ENCODE peak calls at places on chromosomes 13 and 19, in nine cellular contexts. One of them, this sample, is unnamed. For H3K36me3, the result is how much of the 10 kb centered on the place peaks cover.

GRCh38 chr19:44748426-44749254 is at the start of gene BCL3:
- DNase-seq in colonic mucosa: peak
- DNase-seq in astrocyte: no peak
- DNase-seq in tibial artery: peak
- DNase-seq in neural progenitor cell: peak
- DNase-seq in H1: no peak
- DNase-seq in esophagus muscularis mucosa: no peak
- DNase-seq in suprapubic skin: no peak
- DNase-seq in left ventricle myocardium inferior: peak
- DNase-seq in this sample: no peak

GRCh38 chr13:28575200-28575599 is 80.3 kb upstream of the FLT1 start:
- DNase-seq in colonic mucosa: peak
- DNase-seq in suprapubic skin: no peak
- DNase-seq in tibial artery: no peak
- DNase-seq in neural progenitor cell: no peak
- DNase-seq in H1: no peak
- DNase-seq in esophagus muscularis mucosa: no peak
- DNase-seq in left ventricle myocardium inferior: no peak
- DNase-seq in astrocyte: no peak
- DNase-seq in this sample: no peak

GRCh38 chr13:113009743-113010509 is 40.9 kb downstream of the MCF2L start:
- DNase-seq in suprapubic skin: no peak
- DNase-seq in astrocyte: no peak
- DNase-seq in H1: no peak
- DNase-seq in tibial artery: no peak
- DNase-seq in neural progenitor cell: no peak
- DNase-seq in colonic mucosa: no peak
- DNase-seq in esophagus muscularis mucosa: no peak
- DNase-seq in left ventricle myocardium inferior: no peak
- DNase-seq in this sample: no peak

GRCh38 chr19:2491130-2491801 is 15.3 kb downstream of the GADD45B start:
- DNase-seq in tibial artery: no peak
- DNase-seq in astrocyte: peak
- DNase-seq in left ventricle myocardium inferior: no peak
- DNase-seq in H1: no peak
- DNase-seq in esophagus muscularis mucosa: no peak
- DNase-seq in colonic mucosa: peak
- DNase-seq in suprapubic skin: no peak
- DNase-seq in neural progenitor cell: no peak
- DNase-seq in this sample: peak

GRCh38 chr13:112079696-112080095 is 12.7 kb downstream of the SOX1 start:
- DNase-seq in left ventricle myocardium inferior: no peak
- DNase-seq in colonic mucosa: no peak
- DNase-seq in neural progenitor cell: no peak
- DNase-seq in suprapubic skin: no peak
- DNase-seq in tibial artery: peak
- DNase-seq in H1: no peak
- DNase-seq in astrocyte: no peak
- DNase-seq in esophagus muscularis mucosa: no peak
- DNase-seq in this sample: no peak

GRCh38 chr19:10332158-10332964 is 968 bp downstream of the RAVER1 start:
- DNase-seq in suprapubic skin: no peak
- DNase-seq in H1: no peak
- DNase-seq in esophagus muscularis mucosa: no peak
- DNase-seq in colonic mucosa: peak
- DNase-seq in neural progenitor cell: no peak
- DNase-seq in tibial artery: no peak
- DNase-seq in left ventricle myocardium inferior: no peak
- DNase-seq in astrocyte: no peak
- DNase-seq in this sample: no peak

GRCh38 chr13:98706446-98707110 is 45.9 kb downstream of the SLC15A1 start:
- DNase-seq in esophagus muscularis mucosa: no peak
- DNase-seq in tibial artery: no peak
- DNase-seq in astrocyte: peak
- DNase-seq in colonic mucosa: no peak
- DNase-seq in left ventricle myocardium inferior: no peak
- DNase-seq in neural progenitor cell: no peak
- DNase-seq in suprapubic skin: no peak
- DNase-seq in H1: no peak
- DNase-seq in this sample: peak

GRCh38 chr13:19957320-19958118 is 1.0 kb upstream of the ZMYM2 start:
- DNase-seq in suprapubic skin: peak
- DNase-seq in astrocyte: peak
- DNase-seq in left ventricle myocardium inferior: peak
- DNase-seq in neural progenitor cell: peak
- DNase-seq in H1: no peak
- DNase-seq in esophagus muscularis mucosa: peak
- DNase-seq in tibial artery: peak
- DNase-seq in colonic mucosa: peak
- DNase-seq in this sample: peak

DNA sequence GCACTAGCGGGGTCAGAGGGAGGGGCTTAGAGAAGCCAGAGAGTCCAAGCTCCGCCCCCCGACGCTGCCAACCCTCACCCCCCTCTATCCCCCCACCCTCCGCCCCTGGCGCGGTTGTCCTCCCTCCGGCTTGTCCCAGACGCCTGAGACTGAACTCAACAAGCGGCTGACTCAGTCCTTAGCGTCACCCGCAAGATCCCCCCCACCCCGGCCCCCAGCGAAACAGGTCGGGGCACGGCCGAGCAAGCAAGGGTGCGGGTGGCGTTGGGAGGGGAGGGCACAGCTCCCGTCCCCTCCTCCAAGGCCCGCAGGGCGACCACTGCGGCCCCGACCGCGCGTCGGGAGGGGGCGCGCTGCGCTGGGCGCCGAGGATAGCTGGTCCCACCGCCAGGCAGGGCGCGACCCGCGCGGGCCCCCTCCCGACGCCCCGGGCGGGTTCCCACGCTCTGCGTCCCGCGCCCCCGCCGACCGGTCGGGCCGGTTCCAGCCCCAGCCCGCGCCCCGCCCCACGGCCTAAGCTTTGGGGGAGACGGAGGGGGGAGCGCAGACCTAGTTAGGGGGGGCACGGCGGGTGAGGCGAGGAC is 5.3 kb downstream of the NOTCH3 start:
- DNase-seq in esophagus muscularis mucosa: no peak
- DNase-seq in neural progenitor cell: peak
- DNase-seq in suprapubic skin: no peak
- DNase-seq in colonic mucosa: peak
- DNase-seq in left ventricle myocardium inferior: peak
- DNase-seq in astrocyte: peak
- DNase-seq in tibial artery: peak
- DNase-seq in H1: no peak
- DNase-seq in this sample: peak
- H3K4me3 ChIP-seq in esophagus muscularis mucosa: peak
- H3K4me3 ChIP-seq in neural progenitor cell: peak
- H3K4me3 ChIP-seq in suprapubic skin: peak
- H3K4me3 ChIP-seq in colonic mucosa: peak
- H3K4me3 ChIP-seq in left ventricle myocardium inferior: peak
- H3K4me3 ChIP-seq in astrocyte: peak
- H3K4me3 ChIP-seq in tibial artery: peak
- H3K4me3 ChIP-seq in H1: peak
- H3K4me3 ChIP-seq in this sample: peak

DNA sequence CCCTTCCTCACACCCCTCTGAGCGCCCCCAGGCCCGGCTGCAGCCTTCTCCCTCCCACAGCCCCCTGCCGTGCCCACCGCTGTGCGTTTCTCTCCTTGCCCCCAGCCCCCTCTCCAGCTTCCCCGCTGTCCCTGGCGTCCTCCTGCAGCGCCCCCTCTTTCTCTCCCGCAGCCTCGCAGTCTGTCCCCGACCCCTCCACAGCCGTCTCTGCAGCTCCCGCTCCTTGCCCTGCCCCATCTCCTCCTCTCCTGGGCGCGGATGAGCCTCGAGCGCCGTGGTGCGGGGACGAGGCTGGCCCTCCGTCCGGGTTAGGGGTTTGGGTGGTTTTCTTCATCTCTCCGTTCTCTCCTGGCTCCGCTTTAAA is 1.1 kb downstream of the KMT5C start:
- DNase-seq in left ventricle myocardium inferior: no peak
- DNase-seq in colonic mucosa: peak
- DNase-seq in suprapubic skin: peak
- DNase-seq in astrocyte: no peak
- DNase-seq in esophagus muscularis mucosa: no peak
- DNase-seq in H1: no peak
- DNase-seq in neural progenitor cell: peak
- DNase-seq in tibial artery: no peak
- DNase-seq in this sample: no peak
- TF ChIP-seq CTCF in left ventricle myocardium inferior: no peak
- TF ChIP-seq CTCF in colonic mucosa: no peak
- TF ChIP-seq CTCF in suprapubic skin: no peak
- TF ChIP-seq CTCF in astrocyte: no peak
- TF ChIP-seq CTCF in esophagus muscularis mucosa: no peak
- TF ChIP-seq CTCF in H1: peak
- TF ChIP-seq CTCF in neural progenitor cell: peak
- TF ChIP-seq CTCF in tibial artery: no peak
- TF ChIP-seq CTCF in this sample: peak

GRCh38 chr19:1252221-1252817 is 3.9 kb downstream of the MIDN start:
- DNase-seq in astrocyte: peak
- DNase-seq in esophagus muscularis mucosa: peak
- DNase-seq in left ventricle myocardium inferior: peak
- DNase-seq in tibial artery: peak
- DNase-seq in colonic mucosa: peak
- DNase-seq in neural progenitor cell: no peak
- DNase-seq in suprapubic skin: peak
- DNase-seq in H1: no peak
- DNase-seq in this sample: no peak
- H3K36me3 ChIP-seq in astrocyte: under half
- H3K36me3 ChIP-seq in esophagus muscularis mucosa: half or more
- H3K36me3 ChIP-seq in left ventricle myocardium inferior: half or more
- H3K36me3 ChIP-seq in tibial artery: under half
- H3K36me3 ChIP-seq in colonic mucosa: under half
- H3K36me3 ChIP-seq in neural progenitor cell: under half
- H3K36me3 ChIP-seq in suprapubic skin: half or more
- H3K36me3 ChIP-seq in H1: under half
- H3K36me3 ChIP-seq in this sample: under half

GRCh38 chr19:50266896-50267295 is 62.3 kb downstream of the KCNC3 start:
- DNase-seq in esophagus muscularis mucosa: no peak
- DNase-seq in H1: peak
- DNase-seq in colonic mucosa: peak
- DNase-seq in tibial artery: no peak
- DNase-seq in left ventricle myocardium inferior: no peak
- DNase-seq in neural progenitor cell: peak
- DNase-seq in suprapubic skin: no peak
- DNase-seq in astrocyte: no peak
- DNase-seq in this sample: no peak
- H3K4me3 ChIP-seq in esophagus muscularis mucosa: no peak
- H3K4me3 ChIP-seq in H1: no peak
- H3K4me3 ChIP-seq in colonic mucosa: no peak
- H3K4me3 ChIP-seq in tibial artery: no peak
- H3K4me3 ChIP-seq in left ventricle myocardium inferior: no peak
- H3K4me3 ChIP-seq in neural progenitor cell: no peak
- H3K4me3 ChIP-seq in suprapubic skin: no peak
- H3K4me3 ChIP-seq in astrocyte: no peak
- H3K4me3 ChIP-seq in this sample: no peak

GRCh38 chr19:5108123-5108613 is 139.3 kb downstream of the KDM4B start:
- DNase-seq in left ventricle myocardium inferior: no peak
- DNase-seq in suprapubic skin: no peak
- DNase-seq in colonic mucosa: no peak
- DNase-seq in esophagus muscularis mucosa: no peak
- DNase-seq in astrocyte: no peak
- DNase-seq in neural progenitor cell: no peak
- DNase-seq in H1: no peak
- DNase-seq in tibial artery: no peak
- DNase-seq in this sample: no peak

GRCh38 chr19:5111051-5111450 is 142.1 kb downstream of the KDM4B start:
- DNase-seq in astrocyte: no peak
- DNase-seq in tibial artery: no peak
- DNase-seq in H1: no peak
- DNase-seq in left ventricle myocardium inferior: no peak
- DNase-seq in neural progenitor cell: no peak
- DNase-seq in colonic mucosa: no peak
- DNase-seq in esophagus muscularis mucosa: no peak
- DNase-seq in suprapubic skin: no peak
- DNase-seq in this sample: no peak

GRCh38 chr19:5108866-5109265 is 140.0 kb downstream of the KDM4B start:
- DNase-seq in H1: no peak
- DNase-seq in suprapubic skin: no peak
- DNase-seq in astrocyte: no peak
- DNase-seq in tibial artery: no peak
- DNase-seq in colonic mucosa: no peak
- DNase-seq in neural progenitor cell: no peak
- DNase-seq in left ventricle myocardium inferior: no peak
- DNase-seq in esophagus muscularis mucosa: no peak
- DNase-seq in this sample: no peak

GRCh38 chr19:5110546-5110945 is 141.6 kb downstream of the KDM4B start:
- DNase-seq in tibial artery: no peak
- DNase-seq in astrocyte: no peak
- DNase-seq in suprapubic skin: no peak
- DNase-seq in left ventricle myocardium inferior: no peak
- DNase-seq in colonic mucosa: no peak
- DNase-seq in H1: no peak
- DNase-seq in esophagus muscularis mucosa: no peak
- DNase-seq in neural progenitor cell: no peak
- DNase-seq in this sample: no peak

GRCh38 chr19:5109560-5109959 is 140.6 kb downstream of the KDM4B start:
- DNase-seq in neural progenitor cell: peak
- DNase-seq in H1: no peak
- DNase-seq in colonic mucosa: no peak
- DNase-seq in left ventricle myocardium inferior: no peak
- DNase-seq in esophagus muscularis mucosa: no peak
- DNase-seq in tibial artery: no peak
- DNase-seq in suprapubic skin: no peak
- DNase-seq in astrocyte: no peak
- DNase-seq in this sample: no peak
- TF ChIP-seq CTCF in neural progenitor cell: peak
- TF ChIP-seq CTCF in H1: peak
- TF ChIP-seq CTCF in colonic mucosa: no peak
- TF ChIP-seq CTCF in left ventricle myocardium inferior: no peak
- TF ChIP-seq CTCF in esophagus muscularis mucosa: no peak
- TF ChIP-seq CTCF in tibial artery: no peak
- TF ChIP-seq CTCF in suprapubic skin: no peak
- TF ChIP-seq CTCF in astrocyte: no peak
- TF ChIP-seq CTCF in this sample: no peak